ENCODE peak calls at places on chromosomes 6 and 20, in ten cellular contexts. One of them, this sample, is unnamed.

GRCh38 chr20:46000571-46001145 is 8.1 kb upstream of the MMP9 start:
- DNase-seq in GM12878: no peak
- DNase-seq in sigmoid colon: peak
- DNase-seq in breast epithelium: no peak
- DNase-seq in stomach: no peak
- DNase-seq in H1: no peak
- DNase-seq in endothelial cell of umbilical vein: no peak
- DNase-seq in transverse colon: no peak
- DNase-seq in spleen: no peak
- DNase-seq in prostate gland: no peak
- DNase-seq in this sample: no peak

GRCh38 chr20:24305366-24305765 is 164.1 kb upstream of the SYNDIG1 start:
- DNase-seq in GM12878: no peak
- DNase-seq in sigmoid colon: no peak
- DNase-seq in breast epithelium: no peak
- DNase-seq in stomach: no peak
- DNase-seq in H1: no peak
- DNase-seq in endothelial cell of umbilical vein: no peak
- DNase-seq in transverse colon: no peak
- DNase-seq in spleen: no peak
- DNase-seq in prostate gland: no peak
- DNase-seq in this sample: no peak

GRCh38 chr6:157714153-157714490 is 108.9 kb upstream of the SNX9 start:
- DNase-seq in GM12878: no peak
- DNase-seq in sigmoid colon: no peak
- DNase-seq in breast epithelium: no peak
- DNase-seq in stomach: no peak
- DNase-seq in H1: no peak
- DNase-seq in endothelial cell of umbilical vein: no peak
- DNase-seq in transverse colon: no peak
- DNase-seq in spleen: no peak
- DNase-seq in prostate gland: no peak
- DNase-seq in this sample: no peak

GRCh38 chr6:10154251-10154650 is 260.6 kb downstream of the TFAP2A start:
- DNase-seq in GM12878: no peak
- DNase-seq in sigmoid colon: no peak
- DNase-seq in breast epithelium: no peak
- DNase-seq in stomach: no peak
- DNase-seq in H1: no peak
- DNase-seq in endothelial cell of umbilical vein: no peak
- DNase-seq in transverse colon: no peak
- DNase-seq in spleen: no peak
- DNase-seq in prostate gland: no peak
- DNase-seq in this sample: no peak

GRCh38 chr6:41199427-41200246 is 1.3 kb downstream of the TREML2 start:
- DNase-seq in GM12878: peak
- DNase-seq in sigmoid colon: no peak
- DNase-seq in breast epithelium: no peak
- DNase-seq in stomach: no peak
- DNase-seq in H1: no peak
- DNase-seq in endothelial cell of umbilical vein: no peak
- DNase-seq in transverse colon: no peak
- DNase-seq in spleen: no peak
- DNase-seq in prostate gland: no peak
- DNase-seq in this sample: peak

GRCh38 chr6:47476794-47477496 is 644 bp upstream of the CD2AP start:
- DNase-seq in GM12878: no peak
- DNase-seq in sigmoid colon: no peak
- DNase-seq in breast epithelium: no peak
- DNase-seq in stomach: no peak
- DNase-seq in H1: no peak
- DNase-seq in endothelial cell of umbilical vein: no peak
- DNase-seq in transverse colon: no peak
- DNase-seq in spleen: no peak
- DNase-seq in prostate gland: no peak
- DNase-seq in this sample: no peak

GRCh38 chr6:83708546-83708969 is 343 bp downstream of the SNAP91 start:
- DNase-seq in GM12878: no peak
- DNase-seq in sigmoid colon: no peak
- DNase-seq in breast epithelium: no peak
- DNase-seq in stomach: no peak
- DNase-seq in H1: peak
- DNase-seq in endothelial cell of umbilical vein: peak
- DNase-seq in transverse colon: no peak
- DNase-seq in spleen: no peak
- DNase-seq in prostate gland: peak
- DNase-seq in this sample: no peak

GRCh38 chr6:44966449-44967091 is 361.6 kb upstream of the RUNX2 start:
- DNase-seq in GM12878: no peak
- DNase-seq in sigmoid colon: no peak
- DNase-seq in breast epithelium: no peak
- DNase-seq in stomach: no peak
- DNase-seq in H1: no peak
- DNase-seq in endothelial cell of umbilical vein: peak
- DNase-seq in transverse colon: no peak
- DNase-seq in spleen: no peak
- DNase-seq in prostate gland: no peak
- DNase-seq in this sample: no peak

GRCh38 chr20:25015986-25016385 is 23.4 kb upstream of the APMAP start:
- DNase-seq in GM12878: no peak
- DNase-seq in sigmoid colon: peak
- DNase-seq in breast epithelium: no peak
- DNase-seq in stomach: peak
- DNase-seq in H1: no peak
- DNase-seq in endothelial cell of umbilical vein: no peak
- DNase-seq in transverse colon: peak
- DNase-seq in spleen: peak
- DNase-seq in prostate gland: no peak
- DNase-seq in this sample: no peak

GRCh38 chr20:433300-433975 is 25.3 kb downstream of the RBCK1 start:
- DNase-seq in GM12878: peak
- DNase-seq in sigmoid colon: no peak
- DNase-seq in breast epithelium: no peak
- DNase-seq in stomach: no peak
- DNase-seq in H1: no peak
- DNase-seq in endothelial cell of umbilical vein: no peak
- DNase-seq in transverse colon: no peak
- DNase-seq in spleen: no peak
- DNase-seq in prostate gland: no peak
- DNase-seq in this sample: no peak

DNA sequence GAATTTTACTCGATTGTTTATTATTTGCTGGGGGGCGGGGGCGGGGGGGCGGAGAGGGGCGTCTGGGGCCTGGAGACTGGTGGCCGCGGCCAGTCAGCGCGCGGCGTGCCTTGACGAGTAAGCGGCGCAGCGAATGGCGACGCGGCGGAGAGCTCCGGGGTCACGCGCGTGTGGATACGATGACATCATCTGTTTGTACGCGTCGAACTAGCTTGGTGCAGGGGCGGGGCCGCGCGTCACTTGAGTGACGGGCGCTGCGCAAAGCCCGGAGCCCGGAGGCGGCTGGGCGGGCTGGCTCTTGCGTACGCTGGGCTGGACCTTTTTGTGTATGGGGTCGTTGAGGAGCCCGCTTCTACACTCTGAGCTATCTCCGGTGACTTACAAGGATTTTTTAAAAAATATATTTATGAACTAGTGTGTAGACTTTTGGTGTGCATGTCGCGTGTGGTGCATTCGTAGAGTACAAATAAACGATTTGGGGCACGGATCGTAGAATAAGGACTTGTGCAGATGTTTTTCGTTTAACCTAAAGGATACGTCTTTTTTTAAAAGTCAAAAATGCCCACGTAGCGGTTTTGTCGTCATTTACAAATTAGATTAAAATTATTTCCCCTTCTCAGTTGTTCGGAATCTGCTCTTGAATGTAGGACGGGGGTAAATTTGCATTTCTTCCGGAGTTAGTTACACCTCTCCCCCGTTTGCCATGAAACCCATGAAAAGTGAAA is 2.2 kb upstream of the FOXO3 start:
- DNase-seq in GM12878: peak
- DNase-seq in sigmoid colon: peak
- DNase-seq in breast epithelium: peak
- DNase-seq in stomach: peak
- DNase-seq in H1: peak
- DNase-seq in endothelial cell of umbilical vein: peak
- DNase-seq in transverse colon: peak
- DNase-seq in spleen: peak
- DNase-seq in prostate gland: peak
- DNase-seq in this sample: peak
- TF ChIP-seq POLR2A in GM12878: peak
- TF ChIP-seq POLR2A in sigmoid colon: peak
- TF ChIP-seq POLR2A in breast epithelium: peak
- TF ChIP-seq POLR2A in stomach: peak
- TF ChIP-seq POLR2A in H1: peak
- TF ChIP-seq POLR2A in endothelial cell of umbilical vein: no peak
- TF ChIP-seq POLR2A in transverse colon: no peak
- TF ChIP-seq POLR2A in spleen: peak
- TF ChIP-seq POLR2A in prostate gland: peak
- TF ChIP-seq POLR2A in this sample: no peak

GRCh38 chr20:51011479-51011878 is 11.4 kb downstream of the KCNG1 start:
- DNase-seq in GM12878: no peak
- DNase-seq in sigmoid colon: no peak
- DNase-seq in breast epithelium: no peak
- DNase-seq in stomach: no peak
- DNase-seq in H1: no peak
- DNase-seq in endothelial cell of umbilical vein: no peak
- DNase-seq in transverse colon: no peak
- DNase-seq in spleen: no peak
- DNase-seq in prostate gland: no peak
- DNase-seq in this sample: no peak

GRCh38 chr20:51012357-51012756 is 10.6 kb downstream of the KCNG1 start:
- DNase-seq in GM12878: no peak
- DNase-seq in sigmoid colon: no peak
- DNase-seq in breast epithelium: no peak
- DNase-seq in stomach: no peak
- DNase-seq in H1: no peak
- DNase-seq in endothelial cell of umbilical vein: no peak
- DNase-seq in transverse colon: no peak
- DNase-seq in spleen: no peak
- DNase-seq in prostate gland: no peak
- DNase-seq in this sample: no peak

GRCh38 chr20:51008718-51009117 is 14.2 kb downstream of the KCNG1 start:
- DNase-seq in GM12878: no peak
- DNase-seq in sigmoid colon: no peak
- DNase-seq in breast epithelium: no peak
- DNase-seq in stomach: peak
- DNase-seq in H1: no peak
- DNase-seq in endothelial cell of umbilical vein: no peak
- DNase-seq in transverse colon: peak
- DNase-seq in spleen: peak
- DNase-seq in prostate gland: no peak
- DNase-seq in this sample: no peak

GRCh38 chr20:51010043-51010365 is 12.9 kb downstream of the KCNG1 start:
- DNase-seq in GM12878: no peak
- DNase-seq in sigmoid colon: no peak
- DNase-seq in breast epithelium: no peak
- DNase-seq in stomach: no peak
- DNase-seq in H1: no peak
- DNase-seq in endothelial cell of umbilical vein: no peak
- DNase-seq in transverse colon: no peak
- DNase-seq in spleen: no peak
- DNase-seq in prostate gland: no peak
- DNase-seq in this sample: no peak

DNA sequence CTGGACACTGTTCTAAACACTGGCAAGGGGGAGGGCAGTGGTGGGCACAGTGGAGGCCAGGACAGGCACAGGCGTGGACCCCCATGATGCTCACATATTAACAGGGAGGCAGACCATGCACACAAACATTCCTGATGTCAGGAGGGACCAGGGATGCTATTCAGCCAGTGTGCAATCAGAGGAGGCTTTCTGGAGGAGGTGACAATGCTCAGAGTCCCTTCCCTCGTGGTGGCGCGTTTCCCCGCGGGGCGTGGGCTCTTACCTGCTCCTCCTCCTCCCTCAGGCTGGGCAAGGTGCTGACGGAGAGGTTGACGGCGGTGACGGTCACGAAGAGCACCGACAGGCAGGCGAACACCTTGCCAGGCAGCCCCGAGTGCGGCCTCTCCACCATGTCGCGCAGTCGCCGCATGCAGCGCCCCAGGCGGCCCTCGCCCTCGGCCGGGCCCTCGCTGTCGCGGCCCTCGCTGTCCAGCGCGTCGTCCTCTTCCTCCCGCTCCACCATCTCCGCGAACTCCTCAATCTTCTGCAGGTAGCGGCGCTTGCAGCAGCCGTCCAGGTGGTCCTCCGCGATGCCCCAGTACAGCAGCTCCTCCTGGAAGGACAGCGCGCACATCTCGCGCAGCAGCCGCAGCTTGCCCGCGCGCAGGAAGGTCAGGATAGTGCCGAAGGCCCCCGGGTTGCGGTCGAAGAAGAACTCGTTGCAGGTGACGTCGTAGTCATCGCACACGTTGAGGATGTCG is 13.4 kb downstream of the KCNG1 start:
- DNase-seq in GM12878: no peak
- DNase-seq in sigmoid colon: no peak
- DNase-seq in breast epithelium: no peak
- DNase-seq in stomach: no peak
- DNase-seq in H1: no peak
- DNase-seq in endothelial cell of umbilical vein: no peak
- DNase-seq in transverse colon: no peak
- DNase-seq in spleen: peak
- DNase-seq in prostate gland: no peak
- DNase-seq in this sample: no peak
- TF ChIP-seq POLR2AphosphoS5 in GM12878: no peak
- TF ChIP-seq POLR2AphosphoS5 in sigmoid colon: no peak
- TF ChIP-seq POLR2AphosphoS5 in breast epithelium: no peak
- TF ChIP-seq POLR2AphosphoS5 in stomach: no peak
- TF ChIP-seq POLR2AphosphoS5 in H1: no peak
- TF ChIP-seq POLR2AphosphoS5 in endothelial cell of umbilical vein: no peak
- TF ChIP-seq POLR2AphosphoS5 in transverse colon: no peak
- TF ChIP-seq POLR2AphosphoS5 in spleen: no peak
- TF ChIP-seq POLR2AphosphoS5 in prostate gland: no peak
- TF ChIP-seq POLR2AphosphoS5 in this sample: no peak

DNA sequence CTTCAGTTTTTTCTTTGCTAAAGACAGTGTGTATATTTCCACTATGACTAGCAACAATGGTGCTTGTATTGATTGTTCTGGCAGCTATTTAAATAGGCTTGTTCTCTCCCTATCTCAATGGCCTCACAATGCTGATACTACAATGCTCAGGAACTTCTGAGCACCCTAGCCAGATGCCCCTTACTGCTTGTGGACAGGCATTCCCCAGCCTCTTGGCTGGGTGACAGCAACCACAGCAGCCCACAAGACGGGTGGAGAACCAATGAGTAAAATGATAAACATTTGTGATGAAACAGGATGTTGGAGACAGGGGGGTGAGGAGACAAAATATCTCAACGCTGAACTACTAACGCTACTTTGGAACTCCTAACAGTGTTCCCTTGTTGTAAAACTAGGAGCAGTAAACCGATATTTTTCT is 42.3 kb downstream of the HIVEP2 start:
- DNase-seq in GM12878: peak
- DNase-seq in sigmoid colon: peak
- DNase-seq in breast epithelium: peak
- DNase-seq in stomach: peak
- DNase-seq in H1: no peak
- DNase-seq in endothelial cell of umbilical vein: peak
- DNase-seq in transverse colon: peak
- DNase-seq in spleen: peak
- DNase-seq in prostate gland: no peak
- DNase-seq in this sample: no peak
- TF ChIP-seq CTCF in GM12878: no peak
- TF ChIP-seq CTCF in sigmoid colon: no peak
- TF ChIP-seq CTCF in breast epithelium: no peak
- TF ChIP-seq CTCF in stomach: no peak
- TF ChIP-seq CTCF in H1: no peak
- TF ChIP-seq CTCF in endothelial cell of umbilical vein: no peak
- TF ChIP-seq CTCF in transverse colon: no peak
- TF ChIP-seq CTCF in spleen: no peak
- TF ChIP-seq CTCF in prostate gland: no peak
- TF ChIP-seq CTCF in this sample: no peak

GRCh38 chr6:26249709-26249958 is 115.4 kb upstream of the BTN3A2 start:
- DNase-seq in GM12878: peak
- DNase-seq in sigmoid colon: peak
- DNase-seq in breast epithelium: no peak
- DNase-seq in stomach: no peak
- DNase-seq in H1: no peak
- DNase-seq in endothelial cell of umbilical vein: peak
- DNase-seq in transverse colon: no peak
- DNase-seq in spleen: peak
- DNase-seq in prostate gland: no peak
- DNase-seq in this sample: no peak
- TF ChIP-seq POLR2A in GM12878: no peak
- TF ChIP-seq POLR2A in sigmoid colon: no peak
- TF ChIP-seq POLR2A in breast epithelium: no peak
- TF ChIP-seq POLR2A in stomach: no peak
- TF ChIP-seq POLR2A in H1: no peak
- TF ChIP-seq POLR2A in endothelial cell of umbilical vein: no peak
- TF ChIP-seq POLR2A in transverse colon: no peak
- TF ChIP-seq POLR2A in spleen: no peak
- TF ChIP-seq POLR2A in prostate gland: no peak
- TF ChIP-seq POLR2A in this sample: no peak